ENCODE peak calls at places on chromosomes 12 and 14, in four cellular contexts. One of them, this sample, is unnamed.

GRCh38 chr14:67221248-67221981 is 19.8 kb upstream of the PALS1 start:
- DNase-seq in HepG2: no peak
- DNase-seq in K562: no peak
- DNase-seq in HCT116: peak; percentile 6
- DNase-seq in this sample: no peak

GRCh38 chr14:105145381-105146180 is 23.0 kb downstream of the JAG2 start:
- DNase-seq in HepG2: no peak
- DNase-seq in K562: no peak
- DNase-seq in HCT116: no peak
- DNase-seq in this sample: no peak

GRCh38 chr12:42483534-42483857 is 106.0 kb downstream of the PRICKLE1 start:
- DNase-seq in HepG2: no peak
- DNase-seq in K562: peak; percentile 51
- DNase-seq in HCT116: no peak
- DNase-seq in this sample: no peak

GRCh38 chr14:31560759-31561154 is 447 bp upstream of the NUBPL start:
- DNase-seq in HepG2: peak; percentile 31
- DNase-seq in K562: peak; percentile 4
- DNase-seq in HCT116: peak; percentile 1
- DNase-seq in this sample: no peak

GRCh38 chr12:59084758-59085383 is 164.6 kb upstream of the LRIG3 start:
- DNase-seq in HepG2: no peak
- DNase-seq in K562: no peak
- DNase-seq in HCT116: no peak
- DNase-seq in this sample: no peak

GRCh38 chr14:104805326-104805678 is 4.4 kb downstream of the ZBTB42 start:
- DNase-seq in HepG2: no peak
- DNase-seq in K562: peak; percentile 85
- DNase-seq in HCT116: peak; percentile 48
- DNase-seq in this sample: no peak

GRCh38 chr12:47267571-47267970 is 187.8 kb upstream of the AMIGO2 start:
- DNase-seq in HepG2: no peak
- DNase-seq in K562: no peak
- DNase-seq in HCT116: no peak
- DNase-seq in this sample: no peak

GRCh38 chr12:9925746-9926393 is 6.3 kb downstream of the CLEC2A start:
- DNase-seq in HepG2: peak; percentile 9
- DNase-seq in K562: no peak
- DNase-seq in HCT116: peak; percentile 24
- DNase-seq in this sample: no peak

GRCh38 chr12:124742111-124742510 is 121.6 kb downstream of the SCARB1 start:
- DNase-seq in HepG2: no peak
- DNase-seq in K562: no peak
- DNase-seq in HCT116: no peak
- DNase-seq in this sample: no peak

GRCh38 chr12:117054279-117054678 is 44.9 kb downstream of the TESC start:
- DNase-seq in HepG2: no peak
- DNase-seq in K562: no peak
- DNase-seq in HCT116: no peak
- DNase-seq in this sample: no peak

GRCh38 chr12:39692258-39692853 is 72.8 kb upstream of the ABCD2 start:
- DNase-seq in HepG2: no peak
- DNase-seq in K562: no peak
- DNase-seq in HCT116: peak; percentile 0
- DNase-seq in this sample: no peak

GRCh38 chr14:58118097-58118496 is 33.9 kb downstream of the ARMH4 start:
- DNase-seq in HepG2: no peak
- DNase-seq in K562: no peak
- DNase-seq in HCT116: no peak
- DNase-seq in this sample: no peak

GRCh38 chr12:80271770-80272169 is 172.3 kb upstream of the PTPRQ start:
- DNase-seq in HepG2: no peak
- DNase-seq in K562: no peak
- DNase-seq in HCT116: no peak
- DNase-seq in this sample: no peak

GRCh38 chr14:19823178-19823577 is 19.6 kb downstream of the OR4N2 start:
- DNase-seq in HepG2: no peak
- DNase-seq in K562: no peak
- DNase-seq in HCT116: no peak
- DNase-seq in this sample: no peak

GRCh38 chr12:99549651-99550050 is 97.9 kb upstream of the GARIN6 start:
- DNase-seq in HepG2: no peak
- DNase-seq in K562: no peak
- DNase-seq in HCT116: no peak
- DNase-seq in this sample: no peak

GRCh38 chr14:103281496-103282231 is 52.4 kb upstream of the EIF5 start:
- DNase-seq in HepG2: peak; percentile 49
- DNase-seq in K562: no peak
- DNase-seq in HCT116: no peak
- DNase-seq in this sample: no peak

GRCh38 chr14:103361868-103362267 is 23.3 kb upstream of the MARK3 start:
- DNase-seq in HepG2: peak; percentile 80
- DNase-seq in K562: no peak
- DNase-seq in HCT116: peak; percentile 63
- DNase-seq in this sample: no peak

GRCh38 chr12:38919191-38919590 is 13.8 kb upstream of the CPNE8 start:
- DNase-seq in HepG2: no peak
- DNase-seq in K562: no peak
- DNase-seq in HCT116: no peak
- DNase-seq in this sample: no peak

GRCh38 chr12:78402366-78403134 is 462.0 kb upstream of the SYT1 start:
- DNase-seq in HepG2: no peak
- DNase-seq in K562: no peak
- DNase-seq in HCT116: no peak
- DNase-seq in this sample: no peak

GRCh38 chr12:128387811-128388422 is 120.9 kb downstream of the TMEM132C start:
- DNase-seq in HepG2: peak; percentile 27
- DNase-seq in K562: peak; percentile 55
- DNase-seq in HCT116: no peak
- DNase-seq in this sample: peak; percentile 10

GRCh38 chr12:2335517-2335916 is 282.7 kb downstream of the CACNA1C start:
- DNase-seq in HepG2: no peak
- DNase-seq in K562: no peak
- DNase-seq in HCT116: no peak
- DNase-seq in this sample: no peak

GRCh38 chr12:108518716-108519496 is 3.8 kb downstream of the FICD start:
- DNase-seq in HepG2: no peak
- DNase-seq in K562: no peak
- DNase-seq in HCT116: no peak
- DNase-seq in this sample: no peak

GRCh38 chr12:130768120-130768519 is 52.0 kb upstream of the RIMBP2 start:
- DNase-seq in HepG2: no peak
- DNase-seq in K562: no peak
- DNase-seq in HCT116: no peak
- DNase-seq in this sample: no peak

GRCh38 chr14:87805315-87805723 is 187.7 kb downstream of the GALC start:
- DNase-seq in HepG2: peak; percentile 9
- DNase-seq in K562: peak; percentile 43
- DNase-seq in HCT116: no peak
- DNase-seq in this sample: peak; percentile 8
- TF ChIP-seq TCF7L2 in HepG2: no peak
- TF ChIP-seq TCF7L2 in K562: no peak
- TF ChIP-seq TCF7L2 in HCT116: no peak
- TF ChIP-seq TCF7L2 in this sample: no peak

DNA sequence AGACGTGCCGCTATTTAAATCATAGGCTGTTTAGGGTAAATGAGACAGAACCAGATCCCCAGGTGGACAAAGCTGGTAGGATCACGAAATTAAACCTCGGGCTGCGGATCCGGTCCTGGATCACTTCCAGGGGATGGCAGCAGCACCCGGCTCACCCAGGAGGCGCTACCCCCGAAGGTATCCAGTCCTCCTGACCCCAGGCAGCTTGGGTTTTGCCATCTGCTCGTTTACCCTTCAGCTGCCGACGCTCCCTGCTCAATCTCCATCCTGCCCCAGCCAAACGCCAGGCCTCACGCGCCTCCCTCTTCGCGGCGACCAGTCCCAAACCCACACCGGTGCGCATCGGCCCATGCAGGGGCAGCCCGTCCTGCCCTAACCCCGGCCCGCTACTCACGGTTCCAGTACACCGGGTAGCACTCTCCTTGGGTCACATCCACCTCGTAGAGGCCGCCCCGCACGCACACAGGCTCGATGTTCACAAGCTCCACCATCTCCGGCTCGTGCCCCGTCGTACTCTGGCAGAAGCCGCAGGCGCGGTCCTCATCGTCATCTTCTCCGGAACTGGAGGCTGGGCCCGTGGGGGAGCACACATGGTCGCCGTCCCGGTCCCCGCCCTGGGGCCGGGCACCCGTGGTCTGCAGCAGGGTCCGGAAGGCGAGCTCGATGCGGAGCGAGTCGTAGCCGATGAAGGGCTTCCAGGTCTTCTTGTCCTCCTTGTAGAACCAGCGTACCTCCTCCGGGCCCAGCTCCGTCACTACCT is 1.1 kb downstream of the DDHD1 start:
- DNase-seq in HepG2: peak; percentile 29
- DNase-seq in K562: peak; percentile 38
- DNase-seq in HCT116: peak; percentile 34
- DNase-seq in this sample: no peak
- TF ChIP-seq REST in HepG2: no peak
- TF ChIP-seq REST in K562: no peak
- TF ChIP-seq REST in HCT116: no peak
- TF ChIP-seq REST in this sample: no peak

GRCh38 chr12:3700861-3701260 is 52.0 kb downstream of the CRACR2A start:
- DNase-seq in HepG2: no peak
- DNase-seq in K562: no peak
- DNase-seq in HCT116: no peak
- DNase-seq in this sample: no peak
- TF ChIP-seq TCF7L2 in HepG2: no peak
- TF ChIP-seq TCF7L2 in K562: no peak
- TF ChIP-seq TCF7L2 in HCT116: no peak
- TF ChIP-seq TCF7L2 in this sample: no peak

GRCh38 chr14:81319946-81320345 is 80.2 kb downstream of the STON2 start:
- DNase-seq in HepG2: no peak
- DNase-seq in K562: no peak
- DNase-seq in HCT116: no peak
- DNase-seq in this sample: no peak
- TF ChIP-seq REST in HepG2: no peak
- TF ChIP-seq REST in K562: no peak
- TF ChIP-seq REST in HCT116: no peak
- TF ChIP-seq REST in this sample: no peak

GRCh38 chr14:63891148-63891964 is 38.6 kb downstream of the SYNE2 start:
- DNase-seq in HepG2: no peak
- DNase-seq in K562: no peak
- DNase-seq in HCT116: no peak
- DNase-seq in this sample: no peak

GRCh38 chr14:63895510-63895909 is 42.7 kb downstream of the SYNE2 start:
- DNase-seq in HepG2: no peak
- DNase-seq in K562: no peak
- DNase-seq in HCT116: no peak
- DNase-seq in this sample: no peak

GRCh38 chr14:63890553-63890952 is 37.7 kb downstream of the SYNE2 start:
- DNase-seq in HepG2: no peak
- DNase-seq in K562: no peak
- DNase-seq in HCT116: no peak
- DNase-seq in this sample: no peak

GRCh38 chr14:63896278-63896720 is 43.5 kb downstream of the SYNE2 start:
- DNase-seq in HepG2: peak; percentile 81
- DNase-seq in K562: no peak
- DNase-seq in HCT116: peak; percentile 12
- DNase-seq in this sample: no peak

DNA sequence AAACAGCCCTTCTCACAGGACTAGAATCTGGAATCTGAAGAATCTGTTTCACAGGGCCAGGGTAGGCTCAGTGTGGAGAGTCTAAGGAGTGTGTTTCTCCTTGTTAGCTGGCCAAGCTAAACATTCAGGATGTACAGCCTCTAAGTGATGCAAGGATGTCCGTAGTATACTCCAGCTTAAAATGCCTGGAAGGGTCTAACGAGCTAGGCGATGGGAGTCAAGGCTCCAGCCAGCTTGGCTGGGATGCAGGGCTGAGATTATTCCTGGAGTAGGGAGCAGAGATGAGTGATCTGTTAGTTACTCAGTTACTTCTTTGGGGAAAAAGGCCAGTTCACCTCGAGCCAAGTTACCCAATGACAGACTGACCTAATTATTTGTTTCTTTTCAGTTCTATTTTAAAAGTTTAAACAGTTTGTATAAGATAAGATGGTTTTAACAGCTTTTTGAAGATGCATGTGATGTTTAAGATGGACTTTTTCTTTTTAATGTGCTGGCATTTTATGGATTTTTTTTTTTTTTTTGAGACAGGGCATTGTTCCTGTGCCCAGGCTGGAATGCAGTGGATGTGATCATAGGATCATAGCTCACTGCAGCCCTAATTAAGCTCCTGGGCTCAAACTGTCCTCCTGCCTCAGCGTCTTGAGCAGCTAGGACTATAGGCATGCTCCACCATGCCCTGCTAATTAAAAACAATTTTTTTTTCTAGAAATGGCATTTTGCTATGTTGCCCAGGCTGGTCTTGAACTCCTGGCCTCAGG is 41.1 kb downstream of the SYNE2 start:
- DNase-seq in HepG2: no peak
- DNase-seq in K562: no peak
- DNase-seq in HCT116: no peak
- DNase-seq in this sample: no peak
- TF ChIP-seq TCF7L2 in HepG2: no peak
- TF ChIP-seq TCF7L2 in K562: no peak
- TF ChIP-seq TCF7L2 in HCT116: no peak
- TF ChIP-seq TCF7L2 in this sample: no peak

GRCh38 chr12:93378373-93379310 is 917 bp downstream of the NUDT4 start:
- DNase-seq in HepG2: no peak
- DNase-seq in K562: peak; percentile 68
- DNase-seq in HCT116: no peak
- DNase-seq in this sample: no peak
- TF ChIP-seq REST in HepG2: no peak
- TF ChIP-seq REST in K562: no peak
- TF ChIP-seq REST in HCT116: no peak
- TF ChIP-seq REST in this sample: no peak

DNA sequence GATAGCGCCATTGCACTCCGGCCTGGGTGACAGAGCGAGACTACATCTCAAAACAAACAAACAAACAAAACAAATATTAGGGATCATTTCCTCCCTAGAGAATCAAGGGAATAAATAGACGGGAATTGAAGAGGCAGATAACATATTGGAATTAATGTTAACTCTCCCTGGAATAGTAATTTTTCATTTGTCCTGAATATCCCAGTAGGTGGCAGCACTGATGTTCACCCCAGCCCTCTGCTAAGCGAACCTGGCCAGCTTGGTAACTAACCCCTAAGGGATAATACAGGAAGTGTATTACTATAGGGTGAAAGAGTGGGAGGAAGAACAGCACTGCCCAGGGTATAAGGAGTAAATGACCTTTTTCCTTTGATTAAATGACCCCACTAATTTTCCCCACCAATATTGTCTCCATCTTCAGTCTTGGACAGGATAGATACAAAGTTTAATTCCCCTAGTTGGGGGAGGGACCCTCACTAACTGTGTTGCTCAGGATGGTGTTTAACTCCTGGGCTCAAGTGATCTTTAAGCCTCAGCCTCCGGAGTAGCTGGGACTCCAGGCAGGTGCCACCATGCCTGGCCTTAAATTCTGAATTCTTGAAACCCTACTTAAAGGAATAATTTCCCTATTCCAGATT is 40.5 kb downstream of the SLC2A14 start:
- DNase-seq in HepG2: peak; percentile 62
- DNase-seq in K562: peak; percentile 37
- DNase-seq in HCT116: peak; percentile 32
- DNase-seq in this sample: peak; percentile 4
- TF ChIP-seq TCF7L2 in HepG2: no peak
- TF ChIP-seq TCF7L2 in K562: no peak
- TF ChIP-seq TCF7L2 in HCT116: no peak
- TF ChIP-seq TCF7L2 in this sample: no peak